ENCODE peak calls at places on chromosomes 11 and 22, in nine cellular contexts. H is coronary artery; I is HCT116; G is neuronal stem cell; B is left ventricle myocardium inferior; D is CD4-positive, alpha-beta T cell; Y is naive thymus-derived CD4-positive, alpha-beta T cell; J is mammary epithelial cell; V is transverse colon. F is an unnamed sample.

GRCh38 chr11:2837096-2837601 is 48.4 kb downstream of the CDKN1C start:
- DNase-seq in G (peak), Y (no peak), I (peak), D (no peak), J (no peak), H (no peak), B (peak), V (peak), F (no peak)

GRCh38 chr11:124865902-124866851 is 945 bp downstream of the ROBO3 start:
- DNase-seq in H (peak), B (no peak), G (no peak), J (no peak), V (peak), I (no peak), D (peak), Y (peak), F (no peak)

GRCh38 chr11:69433741-69434140 is 47.7 kb upstream of the LINC01488 start:
- DNase-seq in B (peak), V (no peak), D (no peak), Y (no peak), I (no peak), H (no peak), G (no peak), J (no peak), F (no peak)

GRCh38 chr11:10304495-10305261 is at the start of gene ADM:
- DNase-seq in Y (peak), H (peak), B (peak), D (no peak), I (peak), V (peak), J (peak), G (peak), F (peak)

GRCh38 chr11:73999581-74000306 is 9.1 kb downstream of the UCP3 start:
- DNase-seq in J (no peak), Y (no peak), G (no peak), I (no peak), H (no peak), V (no peak), D (no peak), B (no peak), F (peak)

GRCh38 chr11:19326499-19326898 is 85.8 kb upstream of the E2F8 start:
- DNase-seq in H (no peak), D (no peak), I (no peak), Y (no peak), G (no peak), V (no peak), B (no peak), J (no peak), F (no peak)

GRCh38 chr11:13216019-13217006 is 61.3 kb upstream of the BMAL1 start:
- DNase-seq in D (no peak), V (no peak), G (peak), H (no peak), B (no peak), I (peak), J (peak), Y (no peak), F (no peak)

GRCh38 chr11:18706330-18707243 is 8.0 kb downstream of the TMEM86A start:
- DNase-seq in J (no peak), B (peak), D (peak), G (no peak), H (no peak), V (peak), Y (peak), I (no peak), F (peak)

GRCh38 chr22:21837184-21837979 is 30.1 kb downstream of the MAPK1 start:
- DNase-seq in I (peak), G (peak), H (no peak), V (no peak), D (no peak), Y (no peak), J (peak), B (no peak), F (no peak)

GRCh38 chr22:26321469-26321913 is 107.6 kb upstream of the ASPHD2 start:
- DNase-seq in Y (no peak), H (no peak), V (no peak), G (no peak), D (no peak), I (no peak), J (no peak), B (peak), F (no peak)

GRCh38 chr22:30444632-30445437 is 19.3 kb downstream of the MTFP1 start:
- DNase-seq in Y (no peak), J (peak), G (peak), H (no peak), V (peak), B (no peak), I (peak), D (peak), F (peak)

DNA sequence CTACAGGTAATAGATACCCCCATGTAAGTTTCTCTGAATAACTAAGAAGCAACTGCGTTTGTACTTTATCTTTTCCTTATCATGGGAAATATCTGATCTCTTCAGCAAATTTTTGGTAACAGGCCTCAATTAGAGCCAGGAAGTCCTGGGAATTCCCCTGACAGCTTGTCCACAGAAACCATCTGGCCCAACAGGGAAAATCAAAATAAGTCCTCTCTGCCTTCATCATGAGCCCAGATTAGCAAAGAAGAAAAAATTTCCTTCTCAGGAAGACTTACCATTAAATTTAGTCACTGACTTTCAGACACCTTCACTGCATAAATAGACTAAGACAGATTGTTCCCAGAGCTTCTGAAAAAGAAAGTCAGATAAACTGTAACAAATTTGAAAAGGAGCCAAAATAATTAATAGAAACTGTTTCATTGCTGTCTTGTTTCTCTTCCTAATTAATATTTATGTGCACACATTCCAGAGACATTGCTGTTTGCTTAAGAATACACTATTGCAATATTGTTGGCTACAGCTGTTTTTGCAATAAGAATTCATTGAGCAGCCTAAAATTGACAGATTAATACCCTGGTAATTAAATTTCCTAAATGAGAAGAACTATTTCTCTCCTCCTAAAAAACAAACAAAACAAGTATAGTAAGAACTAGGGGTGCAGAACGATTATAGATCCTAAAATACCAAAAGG is 278.1 kb upstream of the FAT3 start:
- DNase-seq in B (no peak), I (no peak), D (no peak), G (no peak), J (peak), Y (no peak), H (no peak), V (no peak), F (no peak)
- H3K27ac ChIP-seq in B (peak), I (no peak), D (no peak), G (no peak), J (no peak), Y (no peak), H (peak), V (no peak), F (no peak)

DNA sequence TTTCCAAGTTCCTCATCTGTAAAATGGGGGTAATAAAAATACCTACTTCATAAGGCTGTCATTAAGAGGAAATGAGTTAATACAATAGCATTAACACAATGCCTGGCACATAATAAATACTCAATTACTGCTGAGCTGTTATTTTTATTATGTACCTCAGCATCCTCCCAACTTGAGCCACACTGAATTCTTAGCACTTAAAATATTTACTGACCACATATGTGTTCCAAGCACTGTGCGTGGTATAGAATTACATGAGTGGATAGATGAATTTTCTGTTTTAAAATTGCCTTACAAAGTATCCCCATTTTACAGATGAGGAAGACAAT is 139.0 kb upstream of the TIMP3 start:
- DNase-seq in J (no peak), V (no peak), D (no peak), G (no peak), B (no peak), Y (no peak), I (no peak), H (no peak), F (no peak)
- H3K27ac ChIP-seq in J (no peak), V (no peak), D (no peak), G (no peak), B (no peak), Y (no peak), I (no peak), H (no peak), F (no peak)

GRCh38 chr22:40216041-40216756 is 38.5 kb downstream of the TNRC6B start:
- DNase-seq in J (no peak), B (no peak), H (peak), D (no peak), I (no peak), Y (peak), V (peak), G (no peak), F (no peak)
- H3K27ac ChIP-seq in J (no peak), B (peak), H (no peak), D (peak), I (no peak), Y (peak), V (peak), G (no peak), F (no peak)

DNA sequence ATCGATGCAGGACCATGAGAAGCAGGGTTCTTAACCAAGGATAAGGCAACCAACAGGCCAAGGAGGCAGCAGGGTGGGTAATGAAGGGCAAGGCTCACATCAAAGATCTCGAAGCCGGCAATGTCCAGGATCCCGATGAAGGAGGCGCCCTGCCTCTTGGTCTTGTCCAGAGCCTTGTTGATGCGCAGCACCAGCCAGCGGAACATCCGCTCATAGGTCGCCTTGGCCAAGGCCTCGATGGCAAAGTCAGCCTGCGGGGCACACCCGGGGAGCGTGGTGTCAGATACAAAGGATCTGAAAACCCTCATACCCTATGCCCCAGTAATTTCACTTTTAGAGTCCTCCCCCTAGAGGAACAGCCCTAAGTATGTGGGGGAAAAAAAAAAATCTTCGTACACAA is 63.5 kb downstream of the APOL1 start:
- DNase-seq in B (no peak), Y (no peak), I (no peak), V (no peak), H (no peak), G (no peak), D (no peak), J (no peak), F (no peak)
- H3K27ac ChIP-seq in B (peak), Y (no peak), I (no peak), V (no peak), H (peak), G (no peak), D (no peak), J (no peak), F (no peak)

F was measured in caudate nucleus.